ENCODE peak calls at places on chromosomes 2 and 18, in five cellular contexts. Z is neuronal stem cell, J is mesenchymal stem cell, B is H1, X is trophoblast cell. U is an unnamed sample. For H3K4me1, the result is how much of the 10 kb centered on the place peaks cover.

GRCh38 chr2:211067029-211067428 is 510.6 kb downstream of the CPS1 start:
- DNase-seq in Z (no peak), J (no peak), B (no peak), X (no peak), U (no peak)

GRCh38 chr18:35026407-35027061 is 14.7 kb upstream of the MAPRE2 start:
- DNase-seq in Z (no peak), J (no peak), B (no peak), X (no peak), U (peak)

GRCh38 chr18:12516049-12516677 is 108.4 kb downstream of the PRELID3A start:
- DNase-seq in Z (no peak), J (peak), B (no peak), X (peak), U (no peak)

GRCh38 chr2:9532421-9532820 is 23.2 kb downstream of the ADAM17 start:
- DNase-seq in Z (no peak), J (no peak), B (no peak), X (no peak), U (no peak)

GRCh38 chr2:219777388-219777787 is 150.0 kb downstream of the SLC4A3 start:
- DNase-seq in Z (no peak), J (no peak), B (no peak), X (no peak), U (no peak)

GRCh38 chr18:1778496-1779178 is 792.7 kb downstream of the METTL4 start:
- DNase-seq in Z (no peak), J (no peak), B (no peak), X (no peak), U (no peak)

GRCh38 chr2:183455056-183455455 is 330.8 kb downstream of the NUP35 start:
- DNase-seq in Z (no peak), J (no peak), B (no peak), X (no peak), U (no peak)

GRCh38 chr2:109234355-109234754 is 105.3 kb downstream of the SH3RF3 start:
- DNase-seq in Z (no peak), J (no peak), B (no peak), X (no peak), U (no peak)

GRCh38 chr18:58218111-58218510 is 174.1 kb downstream of the NEDD4L start:
- DNase-seq in Z (no peak), J (no peak), B (no peak), X (no peak), U (no peak)

DNA sequence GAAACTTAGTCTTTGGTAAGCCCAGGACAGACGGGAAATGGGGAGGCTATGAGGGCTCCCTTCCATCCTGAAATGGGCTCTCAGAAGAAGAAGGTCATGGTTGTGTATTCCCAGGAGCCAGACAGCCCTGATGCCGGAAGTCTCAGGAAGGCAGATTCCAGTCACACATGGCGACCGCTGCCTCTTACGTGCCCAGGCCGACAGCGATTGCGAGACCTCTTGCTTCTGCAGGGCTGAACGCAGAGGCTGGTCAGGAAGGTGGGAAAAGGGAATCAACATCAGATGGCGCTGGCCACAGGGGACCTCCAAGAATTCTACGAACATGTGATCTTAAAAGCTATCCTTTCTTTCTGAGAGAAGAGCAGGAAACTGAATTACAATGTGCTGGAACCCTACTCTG is 22.8 kb upstream of the SH3BP4 start:
- DNase-seq in Z (no peak), J (no peak), B (no peak), X (no peak), U (peak)
- H3K23ac ChIP-seq in Z (no peak), J (no peak), B (no peak), X (no peak), U (no peak)

DNA sequence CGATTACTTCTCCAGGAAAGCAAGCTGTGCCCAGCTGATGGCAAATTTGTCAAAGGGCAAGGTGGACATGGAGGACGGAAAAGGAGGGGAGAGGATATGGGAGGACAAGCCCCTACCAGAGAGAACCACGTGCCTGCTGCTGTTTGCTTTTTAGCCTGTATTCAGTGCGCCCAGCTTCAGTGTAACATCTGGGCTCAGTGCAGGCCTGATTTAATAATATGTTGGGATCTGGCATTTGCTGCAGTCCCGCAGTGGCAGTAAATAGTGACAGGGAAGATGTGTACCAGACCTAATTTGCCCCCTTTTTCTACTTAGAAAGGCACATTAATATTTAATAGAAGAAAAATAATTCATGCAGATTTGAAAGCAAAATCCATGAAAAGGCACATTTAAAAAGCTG is 307.3 kb downstream of the C1D start:
- DNase-seq in Z (no peak), J (no peak), B (no peak), X (no peak), U (no peak)
- H2BK12ac ChIP-seq in Z (no peak), J (no peak), B (no peak), X (no peak), U (no peak)

GRCh38 chr2:237539681-237540080 is 26.7 kb upstream of the PRLH start:
- DNase-seq in Z (no peak), J (no peak), B (no peak), X (no peak), U (no peak)
- H3K4me1 ChIP-seq in Z (under half), J (under half), B (under half), X (under half), U (under half)

GRCh38 chr18:23462876-23463275 is 9.8 kb downstream of the RIOK3 start:
- DNase-seq in Z (no peak), J (peak), B (no peak), X (no peak), U (no peak)

GRCh38 chr18:23458830-23459529 is 5.9 kb downstream of the RIOK3 start:
- DNase-seq in Z (no peak), J (peak), B (no peak), X (no peak), U (no peak)

GRCh38 chr18:23459530-23459921 is 6.4 kb downstream of the RIOK3 start:
- DNase-seq in Z (no peak), J (no peak), B (no peak), X (peak), U (no peak)

GRCh38 chr18:23456835-23457234 is 3.7 kb downstream of the RIOK3 start:
- DNase-seq in Z (no peak), J (no peak), B (no peak), X (no peak), U (no peak)

DNA sequence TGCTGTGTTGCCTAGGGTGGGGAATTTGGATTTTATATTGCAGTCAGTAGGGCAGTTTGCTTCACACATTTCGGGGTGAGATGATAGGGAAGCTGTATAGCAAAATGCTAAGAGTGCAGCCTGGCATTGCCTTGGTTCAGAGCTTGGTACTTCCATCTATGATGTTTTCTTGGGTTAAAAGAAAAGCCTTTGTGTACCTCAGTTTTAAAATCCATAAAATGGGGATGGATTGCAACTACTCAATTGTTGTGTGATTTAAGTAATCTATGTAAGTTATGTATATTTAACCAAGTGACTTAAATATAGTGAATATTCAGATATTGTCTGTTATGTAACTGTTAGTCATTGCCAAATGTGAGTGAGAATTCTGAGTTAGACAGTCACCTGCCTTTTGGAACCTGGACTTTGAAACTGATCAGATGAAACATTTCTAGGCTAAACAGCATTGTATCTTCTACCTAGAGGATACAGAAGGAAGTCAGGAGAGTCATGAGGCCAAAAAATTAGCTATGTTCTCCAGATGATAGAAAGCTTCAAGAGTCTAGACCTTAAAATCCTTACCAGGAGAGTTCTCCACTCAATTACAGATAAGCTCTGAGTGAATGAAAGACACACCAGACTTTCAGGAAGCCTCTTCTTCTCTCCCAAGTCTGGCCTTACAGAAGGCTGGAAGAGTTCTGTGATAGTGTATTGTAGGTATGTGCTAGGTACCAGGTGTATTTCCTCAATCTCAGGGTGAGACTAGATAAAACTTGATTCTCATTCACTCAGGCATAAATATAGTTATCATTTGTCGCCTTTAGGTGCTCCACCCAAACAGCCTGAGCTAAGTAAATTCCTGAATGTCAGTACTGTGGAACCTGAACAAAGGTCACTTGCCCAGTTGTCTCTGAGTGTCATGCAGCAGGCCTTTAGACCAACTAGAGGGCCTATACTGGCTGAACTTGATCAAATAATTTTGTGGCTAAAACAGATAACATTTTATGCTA is 7.5 kb downstream of the RIOK3 start:
- DNase-seq in Z (no peak), J (no peak), B (no peak), X (peak), U (no peak)
- H3K23ac ChIP-seq in Z (no peak), J (no peak), B (no peak), X (no peak), U (no peak)

DNA sequence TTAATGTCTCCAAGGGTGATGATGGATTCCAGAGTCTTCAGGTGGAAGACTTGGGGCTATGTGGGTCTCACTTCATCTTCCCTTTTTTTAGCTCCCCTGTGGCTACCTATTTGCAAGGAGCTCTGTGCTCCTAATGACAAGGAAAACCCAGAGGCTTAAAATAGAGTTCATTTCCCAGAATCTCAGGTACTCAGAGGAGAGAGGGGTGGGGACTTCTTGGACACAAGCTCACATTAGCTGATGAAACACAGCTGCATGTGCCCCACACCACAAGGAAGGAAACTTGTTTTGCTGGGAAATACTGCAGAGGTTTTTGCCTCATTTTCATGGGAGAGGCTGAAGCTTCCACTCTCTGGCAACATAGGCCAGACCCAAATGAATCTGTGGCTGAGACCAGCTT is 138.6 kb upstream of the SLC1A4 start:
- DNase-seq in Z (no peak), J (no peak), B (no peak), X (no peak), U (no peak)
- H2BK12ac ChIP-seq in Z (no peak), J (no peak), B (no peak), X (no peak), U (no peak)

GRCh38 chr2:140863713-140864112 is 1267.1 kb downstream of the LRP1B start:
- DNase-seq in Z (peak), J (peak), B (no peak), X (peak), U (no peak)

GRCh38 chr2:140869107-140869506 is 1261.7 kb downstream of the LRP1B start:
- DNase-seq in Z (no peak), J (no peak), B (no peak), X (no peak), U (no peak)

GRCh38 chr2:140861666-140862065 is 1269.2 kb downstream of the LRP1B start:
- DNase-seq in Z (no peak), J (no peak), B (no peak), X (no peak), U (no peak)

DNA sequence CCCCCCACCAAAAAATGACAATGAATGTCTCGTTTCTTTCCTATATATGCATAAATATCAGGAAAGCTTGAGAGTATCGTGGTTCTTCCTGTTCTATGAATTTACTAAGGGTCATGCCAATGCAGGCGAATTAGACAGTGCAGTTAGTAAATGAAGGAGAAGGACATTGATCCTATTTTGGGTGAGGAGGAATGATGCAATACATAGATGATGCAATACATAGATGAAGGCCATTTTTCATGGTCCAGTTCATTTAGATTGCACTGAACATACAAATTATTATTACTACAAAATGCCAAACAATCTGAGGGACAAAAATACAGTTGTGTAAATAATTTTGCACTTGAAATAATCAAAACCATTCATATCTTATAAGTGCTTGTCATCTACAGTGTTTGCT is 1265.0 kb downstream of the LRP1B start:
- DNase-seq in Z (no peak), J (no peak), B (no peak), X (no peak), U (no peak)
- H3K4me1 ChIP-seq in Z (under half), J (under half), B (under half), X (under half), U (under half)